ENCODE peak calls at places on chromosomes 12 and 14, in eight cellular contexts. O is dermis microvascular lymphatic vessel endothelial cell; E is NCI-H1694; D is GM23338; Q is BJ; L is activated naive CD8-positive, alpha-beta T cell treated with anti-CD3 and anti-CD28 coated beads, Interleukin-2, amount 50 U/mL, for 24 hours; F is stimulated activated CD8-positive, alpha-beta memory T cell treated with anti-CD3 and anti-CD28 coated beads, Interleukin-7, amount 100 ng/mL, for 4 hours; S is NCI-H1417. R is an unnamed sample.

GRCh38 chr14:105413542-105413886 is 6.1 kb upstream of the MTA1 start:
- DNase-seq in O (no peak), E (no peak), D (no peak), Q (no peak), L (no peak), F (no peak), S (no peak), R (no peak)

GRCh38 chr12:13962699-13963098 is 18.7 kb downstream of the GRIN2B start:
- DNase-seq in O (no peak), E (no peak), D (peak), Q (no peak), L (no peak), F (no peak), S (peak), R (no peak)

GRCh38 chr12:2652401-2653081 is 142.2 kb upstream of the FKBP4 start:
- DNase-seq in O (no peak), E (no peak), D (peak), Q (no peak), L (no peak), F (no peak), S (no peak), R (no peak)

GRCh38 chr12:56081393-56082347 is 1.7 kb downstream of the ERBB3 start:
- DNase-seq in O (no peak), E (no peak), D (peak), Q (no peak), L (no peak), F (no peak), S (no peak), R (no peak)

GRCh38 chr12:7089196-7089871 is 2.9 kb downstream of the C1R start:
- DNase-seq in O (no peak), E (no peak), D (no peak), Q (no peak), L (no peak), F (no peak), S (no peak), R (no peak)

GRCh38 chr14:23704890-23705289 is 68.7 kb downstream of the DHRS2 start:
- DNase-seq in O (no peak), E (no peak), D (peak), Q (no peak), L (no peak), F (no peak), S (peak), R (no peak)

GRCh38 chr12:110718222-110718908 is 24.3 kb downstream of the PPP1CC start:
- DNase-seq in O (no peak), E (no peak), D (no peak), Q (no peak), L (no peak), F (no peak), S (peak), R (no peak)

GRCh38 chr12:78403136-78403535 is 461.4 kb upstream of the SYT1 start:
- DNase-seq in O (no peak), E (no peak), D (no peak), Q (peak), L (no peak), F (no peak), S (peak), R (no peak)

GRCh38 chr14:74739293-74740030 is 23.7 kb upstream of the YLPM1 start:
- DNase-seq in O (peak), E (no peak), D (no peak), Q (no peak), L (no peak), F (no peak), S (no peak), R (no peak)

GRCh38 chr12:13373803-13374202 is 177.3 kb downstream of the EMP1 start:
- DNase-seq in O (no peak), E (no peak), D (no peak), Q (no peak), L (no peak), F (no peak), S (no peak), R (no peak)

GRCh38 chr12:57213068-57213715 is 3.4 kb upstream of the NXPH4 start:
- DNase-seq in O (peak), E (peak), D (peak), Q (peak), L (peak), F (peak), S (peak), R (peak)

R was measured in natural killer cell treated with Interleukin-12 subunit alpha and Interleukin-12 subunit beta and Interleukin-15 and Interleukin-18, amount 100 ng/mL, for 72 hours.